ENCODE peak calls at places on chromosomes 11 and 22, in nine cellular contexts. D is D721Med; Z is GM12865; V is CD8-positive, alpha-beta T cell; G is uterus; L is iris pigment epithelial cell; Q is heart left ventricle; B is stimulated activated CD4-positive, alpha-beta T cell treated with anti-CD3 and anti-CD28 coated beads, Interleukin-12 subunit alpha, Interleukin-12 subunit beta, amount 100 ng/mL, for 4 hours; T is AG04450. H is an unnamed sample.

GRCh38 chr11:8480858-8481257 is 113.2 kb downstream of the STK33 start:
- DNase-seq in D (no peak), Z (no peak), V (no peak), G (no peak), L (peak; percentile 10), Q (no peak), B (no peak), T (no peak), H (no peak)

GRCh38 chr22:49216579-49216978 is 611.1 kb downstream of the BRD1 start:
- DNase-seq in D (no peak), Z (no peak), V (no peak), G (peak; percentile 1), L (no peak), Q (no peak), B (no peak), T (no peak), H (peak; percentile 17)

GRCh38 chr11:47499160-47499559 is 50.2 kb upstream of the RAPSN start:
- DNase-seq in D (no peak), Z (no peak), V (no peak), G (no peak), L (no peak), Q (no peak), B (no peak), T (no peak), H (no peak)

GRCh38 chr11:67436459-67437081 is 912 bp downstream of the PTPRCAP start:
- DNase-seq in D (no peak), Z (peak; percentile 93), V (peak; percentile 66), G (peak; percentile 56), L (no peak), Q (no peak), B (peak; percentile 74), T (no peak), H (peak; percentile 79)

GRCh38 chr22:40204331-40205116 is 26.8 kb downstream of the TNRC6B start:
- DNase-seq in D (no peak), Z (no peak), V (no peak), G (peak; percentile 34), L (peak; percentile 65), Q (no peak), B (no peak), T (no peak), H (no peak)

GRCh38 chr22:26756675-26757293 is 99.4 kb downstream of the MIAT start:
- DNase-seq in D (peak; percentile 33), Z (peak; percentile 52), V (no peak), G (peak; percentile 36), L (peak; percentile 56), Q (peak; percentile 75), B (peak; percentile 35), T (no peak), H (peak; percentile 30)

GRCh38 chr11:75063732-75064314 is 32.9 kb downstream of the OR2AT4 start:
- DNase-seq in D (no peak), Z (no peak), V (no peak), G (no peak), L (no peak), Q (no peak), B (no peak), T (no peak), H (no peak)

GRCh38 chr11:112732031-112732430 is 229.2 kb upstream of the NCAM1 start:
- DNase-seq in D (no peak), Z (no peak), V (no peak), G (no peak), L (no peak), Q (no peak), B (no peak), T (no peak), H (no peak)

GRCh38 chr11:116963813-116964212 is 126.4 kb upstream of the APOA1 start:
- DNase-seq in D (no peak), Z (no peak), V (no peak), G (no peak), L (no peak), Q (no peak), B (no peak), T (no peak), H (no peak)

GRCh38 chr11:102116453-102117205 is 6.4 kb downstream of the YAP1 start:
- DNase-seq in D (no peak), Z (no peak), V (no peak), G (no peak), L (no peak), Q (no peak), B (no peak), T (no peak), H (no peak)

GRCh38 chr22:38572065-38572464 is 2.1 kb upstream of the DMC1 start:
- DNase-seq in D (no peak), Z (peak; percentile 49), V (no peak), G (peak; percentile 34), L (peak; percentile 64), Q (no peak), B (peak; percentile 7), T (no peak), H (no peak)

GRCh38 chr11:26993965-26994446 is at the start of gene FIBIN:
- DNase-seq in D (no peak), Z (no peak), V (no peak), G (peak; percentile 46), L (peak; percentile 90), Q (peak; percentile 33), B (no peak), T (no peak), H (peak; percentile 77)

GRCh38 chr22:43883012-43883661 is 8.7 kb downstream of the PNPLA5 start:
- DNase-seq in D (peak; percentile 72), Z (peak; percentile 81), V (peak; percentile 22), G (no peak), L (peak; percentile 85), Q (no peak), B (peak; percentile 12), T (no peak), H (no peak)

GRCh38 chr22:44261861-44262595 is 50.7 kb downstream of the SHISAL1 start:
- DNase-seq in D (no peak), Z (no peak), V (no peak), G (peak; percentile 29), L (no peak), Q (peak; percentile 66), B (no peak), T (no peak), H (peak; percentile 49)

GRCh38 chr11:2825886-2826678 is 59.5 kb downstream of the CDKN1C start:
- DNase-seq in D (no peak), Z (no peak), V (no peak), G (peak; percentile 94), L (peak; percentile 98), Q (peak; percentile 72), B (no peak), T (peak; percentile 91), H (peak; percentile 93)

GRCh38 chr11:3434976-3435375 is 56.0 kb upstream of the ZNF195 start:
- DNase-seq in D (no peak), Z (no peak), V (no peak), G (no peak), L (no peak), Q (no peak), B (no peak), T (no peak), H (no peak)

GRCh38 chr22:30718938-30719337 is 24.3 kb downstream of the OSBP2 start:
- DNase-seq in D (no peak), Z (no peak), V (no peak), G (no peak), L (no peak), Q (no peak), B (no peak), T (no peak), H (no peak)